ENCODE peak calls at places on chromosomes 2 and 18, in eight cellular contexts. C, D, T, J, Q, P, U and G are unnamed samples.

GRCh38 chr2:15449542-15450236 is 111.4 kb downstream of the NBAS start:
- DNase-seq in T (no peak), U (no peak), D (peak; percentile 63), J (no peak), C (no peak), P (no peak), Q (no peak), G (no peak)

GRCh38 chr18:5461056-5461455 is 82.7 kb downstream of the EPB41L3 start:
- DNase-seq in T (no peak), Q (no peak), D (no peak), P (no peak), U (no peak), C (no peak), J (no peak), G (no peak)

GRCh38 chr18:78293940-78294401 is 685.6 kb upstream of the SALL3 start:
- DNase-seq in Q (no peak), D (no peak), U (no peak), C (no peak), T (no peak), P (no peak), J (no peak), G (no peak)

GRCh38 chr2:172102858-172103359 is at the start of gene DLX2:
- DNase-seq in C (peak; percentile 88), P (peak; percentile 94), T (peak; percentile 94), J (peak; percentile 97), U (peak; percentile 80), Q (peak; percentile 76), D (peak; percentile 94), G (peak; percentile 56)

GRCh38 chr18:58196881-58197872 is 153.2 kb downstream of the NEDD4L start:
- DNase-seq in J (no peak), Q (no peak), T (no peak), C (no peak), D (no peak), P (no peak), U (no peak), G (peak; percentile 69)

GRCh38 chr2:38933653-38934052 is 44.0 kb downstream of the ARHGEF33 start:
- DNase-seq in U (no peak), J (no peak), C (peak; percentile 7), Q (no peak), P (peak; percentile 22), T (no peak), D (no peak), G (no peak)

GRCh38 chr18:68428026-68428425 is 286.9 kb downstream of the TMX3 start:
- DNase-seq in Q (no peak), P (peak; percentile 89), C (peak; percentile 59), T (peak; percentile 83), D (no peak), J (no peak), U (peak; percentile 91), G (no peak)

GRCh38 chr2:234091432-234091879 is 41.0 kb downstream of the SPP2 start:
- DNase-seq in U (no peak), C (peak; percentile 60), D (no peak), P (no peak), Q (no peak), J (no peak), T (peak; percentile 25), G (no peak)

GRCh38 chr18:13003466-13003896 is 12.3 kb downstream of the CEP192 start:
- DNase-seq in D (peak; percentile 48), C (peak; percentile 82), Q (peak; percentile 19), T (peak; percentile 87), J (peak; percentile 73), U (peak; percentile 63), P (peak; percentile 91), G (no peak)

GRCh38 chr2:212328129-212328528 is 210.5 kb downstream of the ERBB4 start:
- DNase-seq in U (peak; percentile 7), C (no peak), J (no peak), P (no peak), D (no peak), T (no peak), Q (no peak), G (no peak)

GRCh38 chr2:69997296-69998184 is 36.1 kb upstream of the ASPRV1 start:
- DNase-seq in U (peak; percentile 45), T (peak; percentile 89), D (no peak), J (no peak), C (peak; percentile 9), P (peak; percentile 70), Q (peak; percentile 40), G (no peak)